ENCODE peak calls at places on chromosomes 7 and 10, in eight cellular contexts. Y is IMR-90, W is lower leg skin, K is A549, S is right lobe of liver, G is H54, L is testis, A is gastrocnemius medialis. R is an unnamed sample.

GRCh38 chr7:46282155-46282554 is 361.1 kb upstream of the IGFBP3 start:
- DNase-seq in Y (no peak), W (no peak), K (no peak), S (no peak), G (no peak), L (no peak), A (no peak), R (no peak)

GRCh38 chr10:6124666-6125065 is 35.8 kb downstream of the RBM17 start:
- DNase-seq in Y (no peak), W (peak; percentile 89), K (no peak), S (no peak), G (no peak), L (peak; percentile 86), A (peak; percentile 59), R (peak; percentile 12)

GRCh38 chr7:26042237-26042636 is 109.8 kb upstream of the NFE2L3 start:
- DNase-seq in Y (no peak), W (no peak), K (no peak), S (no peak), G (no peak), L (no peak), A (no peak), R (no peak)

GRCh38 chr10:93059975-93060886 is at the start of gene CYP26C1:
- DNase-seq in Y (no peak), W (no peak), K (no peak), S (no peak), G (no peak), L (no peak), A (no peak), R (no peak)

GRCh38 chr7:13852281-13852968 is 137.0 kb downstream of the ETV1 start:
- DNase-seq in Y (no peak), W (no peak), K (no peak), S (no peak), G (no peak), L (no peak), A (no peak), R (no peak)

GRCh38 chr10:28841625-28842024 is 164.3 kb downstream of the BAMBI start:
- DNase-seq in Y (peak; percentile 82), W (no peak), K (no peak), S (no peak), G (no peak), L (no peak), A (peak; percentile 33), R (no peak)

GRCh38 chr10:70921285-70921684 is 32.9 kb upstream of the PCBD1 start:
- DNase-seq in Y (no peak), W (no peak), K (no peak), S (no peak), G (no peak), L (no peak), A (no peak), R (no peak)

GRCh38 chr10:56298941-56299340 is 62.1 kb downstream of the ZWINT start:
- DNase-seq in Y (no peak), W (no peak), K (no peak), S (no peak), G (no peak), L (no peak), A (no peak), R (no peak)

GRCh38 chr7:36881206-36881605 is 156.9 kb upstream of the AOAH start:
- DNase-seq in Y (no peak), W (no peak), K (no peak), S (no peak), G (no peak), L (no peak), A (no peak), R (no peak)

GRCh38 chr7:19410096-19410495 is 264.9 kb upstream of the FERD3L start:
- DNase-seq in Y (peak; percentile 50), W (no peak), K (no peak), S (no peak), G (no peak), L (no peak), A (no peak), R (no peak)

GRCh38 chr10:49556723-49557122 is 17.8 kb upstream of the ERCC6 start:
- DNase-seq in Y (peak; percentile 15), W (no peak), K (no peak), S (no peak), G (no peak), L (no peak), A (no peak), R (no peak)

GRCh38 chr7:28145090-28145626 is 35.4 kb downstream of the JAZF1 start:
- DNase-seq in Y (no peak), W (no peak), K (no peak), S (no peak), G (no peak), L (no peak), A (no peak), R (no peak)

GRCh38 chr10:123655763-123656162 is 10.4 kb upstream of the GPR26 start:
- DNase-seq in Y (no peak), W (peak; percentile 49), K (no peak), S (no peak), G (no peak), L (no peak), A (no peak), R (no peak)

GRCh38 chr7:46054290-46054689 is 133.2 kb upstream of the IGFBP3 start:
- DNase-seq in Y (no peak), W (no peak), K (no peak), S (no peak), G (no peak), L (no peak), A (no peak), R (no peak)

GRCh38 chr10:48931188-48931587 is 8.5 kb downstream of the LRRC18 start:
- DNase-seq in Y (no peak), W (no peak), K (no peak), S (no peak), G (no peak), L (no peak), A (no peak), R (no peak)

GRCh38 chr7:78636727-78637126 is 816.7 kb downstream of the MAGI2 start:
- DNase-seq in Y (no peak), W (no peak), K (no peak), S (no peak), G (no peak), L (no peak), A (no peak), R (no peak)

GRCh38 chr10:50993817-50994251 is 80.5 kb upstream of the PRKG1 start:
- DNase-seq in Y (peak; percentile 89), W (no peak), K (no peak), S (no peak), G (no peak), L (no peak), A (no peak), R (no peak)
- TF ChIP-seq POLR2A in Y (no peak), W (no peak), K (no peak), S (no peak), G (no peak), L (no peak), A (no peak), R (no peak)

GRCh38 chr7:106283831-106284515 is 810 bp downstream of the NAMPT start:
- DNase-seq in Y (peak; percentile 37), W (peak; percentile 92), K (no peak), S (peak; percentile 76), G (peak; percentile 12), L (peak; percentile 64), A (peak; percentile 46), R (peak; percentile 77)

GRCh38 chr7:106285801-106286492 is 1.2 kb upstream of the NAMPT start:
- DNase-seq in Y (peak; percentile 73), W (no peak), K (no peak), S (no peak), G (no peak), L (no peak), A (no peak), R (peak; percentile 49)

GRCh38 chr7:106284516-106285050 is at the start of gene NAMPT:
- DNase-seq in Y (no peak), W (peak; percentile 91), K (no peak), S (peak; percentile 71), G (peak; percentile 26), L (peak; percentile 41), A (peak; percentile 14), R (peak; percentile 56)

GRCh38 chr7:106283501-106283830 is 1.3 kb downstream of the NAMPT start:
- DNase-seq in Y (no peak), W (no peak), K (no peak), S (no peak), G (no peak), L (no peak), A (no peak), R (peak; percentile 45)

GRCh38 chr7:106285051-106285800 is 443 bp upstream of the NAMPT start:
- DNase-seq in Y (peak; percentile 97), W (peak; percentile 100), K (peak; percentile 77), S (peak; percentile 100), G (peak; percentile 85), L (peak; percentile 98), A (peak; percentile 97), R (peak; percentile 99)
- TF ChIP-seq POLR2A in Y (peak; percentile 80), W (no peak), K (peak; percentile 46), S (peak; percentile 93), G (peak; percentile 66), L (no peak), A (peak; percentile 78), R (peak; percentile 76)

DNA sequence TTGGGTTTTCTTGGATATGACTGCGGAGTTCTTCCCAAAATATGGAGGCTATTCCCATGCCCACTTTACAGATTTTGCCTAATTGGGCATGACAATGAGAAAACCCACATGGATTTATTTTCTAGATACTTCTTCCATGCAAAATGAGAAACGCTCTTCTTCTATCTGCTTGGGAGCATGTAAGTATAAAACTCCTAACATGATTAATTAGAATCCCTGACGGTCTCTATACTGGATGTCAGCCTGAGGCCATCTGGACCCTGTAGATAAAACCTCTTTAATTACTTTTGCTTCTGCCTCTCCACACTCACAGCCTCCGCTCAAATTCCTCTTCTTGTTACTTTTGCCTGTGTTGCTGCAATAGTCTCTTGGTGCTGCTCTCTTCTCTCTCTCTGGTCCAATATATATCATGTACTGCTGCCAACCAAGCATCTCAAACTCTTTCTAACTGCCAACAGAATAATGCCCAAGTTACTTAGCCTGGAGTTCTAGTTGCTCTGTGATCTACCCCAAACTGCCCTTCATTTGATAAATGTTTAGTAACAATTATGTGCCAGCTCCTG is 50.0 kb downstream of the LAMB4 start:
- DNase-seq in Y (peak; percentile 39), W (no peak), K (no peak), S (no peak), G (no peak), L (no peak), A (no peak), R (no peak)
- TF ChIP-seq POLR2A in Y (no peak), W (no peak), K (no peak), S (no peak), G (no peak), L (no peak), A (no peak), R (no peak)

GRCh38 chr7:92969061-92969460 is 132.7 kb upstream of the CDK6 start:
- DNase-seq in Y (no peak), W (no peak), K (no peak), S (no peak), G (no peak), L (no peak), A (no peak), R (no peak)

GRCh38 chr7:92976931-92977330 is 140.6 kb upstream of the CDK6 start:
- DNase-seq in Y (no peak), W (no peak), K (no peak), S (no peak), G (no peak), L (no peak), A (no peak), R (no peak)

GRCh38 chr7:92973964-92974363 is 137.6 kb upstream of the CDK6 start:
- DNase-seq in Y (peak; percentile 64), W (no peak), K (no peak), S (no peak), G (no peak), L (no peak), A (no peak), R (no peak)

GRCh38 chr7:92968502-92968901 is 132.1 kb upstream of the CDK6 start:
- DNase-seq in Y (peak; percentile 42), W (no peak), K (no peak), S (no peak), G (no peak), L (no peak), A (no peak), R (no peak)

GRCh38 chr7:92973293-92973731 is 136.9 kb upstream of the CDK6 start:
- DNase-seq in Y (peak; percentile 61), W (no peak), K (no peak), S (no peak), G (no peak), L (no peak), A (no peak), R (no peak)
- TF ChIP-seq POLR2A in Y (no peak), W (no peak), K (no peak), S (no peak), G (no peak), L (no peak), A (no peak), R (no peak)

R was measured in erythroblast.